ENCODE peak calls at places on chromosomes 12 and 14, in eight cellular contexts. One of them, this sample, is unnamed. For H3K36me3, the result is how much of the 10 kb centered on the place peaks cover.

GRCh38 chr14:62957562-62957961 is 87.7 kb downstream of the KCNH5 start:
- DNase-seq in CD8-positive, alpha-beta T cell: no peak
- DNase-seq in CD4-positive, CD25-positive, alpha-beta regulatory T cell: no peak
- DNase-seq in naive thymus-derived CD4-positive, alpha-beta T cell: no peak
- DNase-seq in GM06990: no peak
- DNase-seq in GM23248: peak
- DNase-seq in H1: no peak
- DNase-seq in WERI-Rb-1: no peak
- DNase-seq in this sample: no peak

GRCh38 chr14:63647696-63648410 is 6.2 kb upstream of the WDR89 start:
- DNase-seq in CD8-positive, alpha-beta T cell: no peak
- DNase-seq in CD4-positive, CD25-positive, alpha-beta regulatory T cell: no peak
- DNase-seq in naive thymus-derived CD4-positive, alpha-beta T cell: no peak
- DNase-seq in GM06990: no peak
- DNase-seq in GM23248: no peak
- DNase-seq in H1: no peak
- DNase-seq in WERI-Rb-1: no peak
- DNase-seq in this sample: no peak

GRCh38 chr14:99752486-99753121 is 40.6 kb upstream of the EML1 start:
- DNase-seq in CD8-positive, alpha-beta T cell: no peak
- DNase-seq in CD4-positive, CD25-positive, alpha-beta regulatory T cell: no peak
- DNase-seq in naive thymus-derived CD4-positive, alpha-beta T cell: no peak
- DNase-seq in GM06990: no peak
- DNase-seq in GM23248: peak
- DNase-seq in H1: no peak
- DNase-seq in WERI-Rb-1: no peak
- DNase-seq in this sample: no peak

GRCh38 chr14:22898302-22898894 is 15.4 kb downstream of the REM2 start:
- DNase-seq in CD8-positive, alpha-beta T cell: no peak
- DNase-seq in CD4-positive, CD25-positive, alpha-beta regulatory T cell: no peak
- DNase-seq in naive thymus-derived CD4-positive, alpha-beta T cell: no peak
- DNase-seq in GM06990: no peak
- DNase-seq in GM23248: peak
- DNase-seq in H1: no peak
- DNase-seq in WERI-Rb-1: no peak
- DNase-seq in this sample: no peak

GRCh38 chr12:94590428-94590827 is 59.9 kb downstream of the TMCC3 start:
- DNase-seq in CD8-positive, alpha-beta T cell: no peak
- DNase-seq in CD4-positive, CD25-positive, alpha-beta regulatory T cell: no peak
- DNase-seq in naive thymus-derived CD4-positive, alpha-beta T cell: no peak
- DNase-seq in GM06990: no peak
- DNase-seq in GM23248: no peak
- DNase-seq in H1: peak
- DNase-seq in WERI-Rb-1: no peak
- DNase-seq in this sample: no peak

GRCh38 chr12:62800707-62801400 is 134.1 kb downstream of the PPM1H start:
- DNase-seq in CD8-positive, alpha-beta T cell: no peak
- DNase-seq in CD4-positive, CD25-positive, alpha-beta regulatory T cell: no peak
- DNase-seq in naive thymus-derived CD4-positive, alpha-beta T cell: no peak
- DNase-seq in GM06990: no peak
- DNase-seq in GM23248: peak
- DNase-seq in H1: no peak
- DNase-seq in WERI-Rb-1: no peak
- DNase-seq in this sample: no peak

GRCh38 chr12:131103614-131104463 is 150.1 kb downstream of the ADGRD1 start:
- DNase-seq in CD8-positive, alpha-beta T cell: no peak
- DNase-seq in CD4-positive, CD25-positive, alpha-beta regulatory T cell: no peak
- DNase-seq in naive thymus-derived CD4-positive, alpha-beta T cell: no peak
- DNase-seq in GM06990: no peak
- DNase-seq in GM23248: no peak
- DNase-seq in H1: no peak
- DNase-seq in WERI-Rb-1: peak
- DNase-seq in this sample: no peak

GRCh38 chr12:25806271-25806670 is 152.2 kb upstream of the RASSF8 start:
- DNase-seq in CD8-positive, alpha-beta T cell: no peak
- DNase-seq in CD4-positive, CD25-positive, alpha-beta regulatory T cell: no peak
- DNase-seq in naive thymus-derived CD4-positive, alpha-beta T cell: no peak
- DNase-seq in GM06990: no peak
- DNase-seq in GM23248: peak
- DNase-seq in H1: no peak
- DNase-seq in WERI-Rb-1: no peak
- DNase-seq in this sample: no peak

GRCh38 chr12:15897433-15897832 is 13.7 kb upstream of the DERA start:
- DNase-seq in CD8-positive, alpha-beta T cell: no peak
- DNase-seq in CD4-positive, CD25-positive, alpha-beta regulatory T cell: no peak
- DNase-seq in naive thymus-derived CD4-positive, alpha-beta T cell: no peak
- DNase-seq in GM06990: no peak
- DNase-seq in GM23248: peak
- DNase-seq in H1: no peak
- DNase-seq in WERI-Rb-1: no peak
- DNase-seq in this sample: no peak
- H3K36me3 ChIP-seq in CD8-positive, alpha-beta T cell: under half
- H3K36me3 ChIP-seq in CD4-positive, CD25-positive, alpha-beta regulatory T cell: half or more
- H3K36me3 ChIP-seq in naive thymus-derived CD4-positive, alpha-beta T cell: under half
- H3K36me3 ChIP-seq in GM06990: under half
- H3K36me3 ChIP-seq in GM23248: half or more
- H3K36me3 ChIP-seq in H1: under half
- H3K36me3 ChIP-seq in WERI-Rb-1: half or more
- H3K36me3 ChIP-seq in this sample: under half

DNA sequence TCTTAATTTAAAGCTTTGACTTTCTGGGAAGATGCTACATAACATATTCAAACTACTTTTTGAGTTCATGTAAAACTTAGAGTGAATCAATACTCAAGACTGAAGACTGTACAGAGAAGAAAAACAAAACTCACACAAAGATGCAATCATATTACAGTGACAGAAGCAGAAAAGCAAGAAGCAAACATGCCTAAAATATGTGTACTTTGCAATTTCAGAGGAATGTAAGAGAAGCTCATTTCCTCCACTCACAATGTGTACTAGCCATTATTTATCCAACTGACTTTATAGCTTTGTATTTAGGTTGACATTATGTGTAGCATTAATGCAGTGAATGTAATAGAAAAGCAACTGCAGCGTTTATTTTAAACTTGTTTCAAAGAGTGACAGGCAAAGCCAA is 88.0 kb upstream of the PAWR start:
- DNase-seq in CD8-positive, alpha-beta T cell: no peak
- DNase-seq in CD4-positive, CD25-positive, alpha-beta regulatory T cell: no peak
- DNase-seq in naive thymus-derived CD4-positive, alpha-beta T cell: no peak
- DNase-seq in GM06990: no peak
- DNase-seq in GM23248: no peak
- DNase-seq in H1: no peak
- DNase-seq in WERI-Rb-1: no peak
- DNase-seq in this sample: no peak
- H3K36me3 ChIP-seq in CD8-positive, alpha-beta T cell: under half
- H3K36me3 ChIP-seq in CD4-positive, CD25-positive, alpha-beta regulatory T cell: half or more
- H3K36me3 ChIP-seq in naive thymus-derived CD4-positive, alpha-beta T cell: under half
- H3K36me3 ChIP-seq in GM06990: under half
- H3K36me3 ChIP-seq in GM23248: half or more
- H3K36me3 ChIP-seq in H1: under half
- H3K36me3 ChIP-seq in WERI-Rb-1: under half
- H3K36me3 ChIP-seq in this sample: under half

GRCh38 chr12:33438025-33438772 is 1.4 kb downstream of the SYT10 start:
- DNase-seq in CD8-positive, alpha-beta T cell: no peak
- DNase-seq in CD4-positive, CD25-positive, alpha-beta regulatory T cell: no peak
- DNase-seq in naive thymus-derived CD4-positive, alpha-beta T cell: no peak
- DNase-seq in GM06990: no peak
- DNase-seq in GM23248: no peak
- DNase-seq in H1: no peak
- DNase-seq in WERI-Rb-1: no peak
- DNase-seq in this sample: no peak
- H3K36me3 ChIP-seq in CD8-positive, alpha-beta T cell: under half
- H3K36me3 ChIP-seq in CD4-positive, CD25-positive, alpha-beta regulatory T cell: under half
- H3K36me3 ChIP-seq in naive thymus-derived CD4-positive, alpha-beta T cell: under half
- H3K36me3 ChIP-seq in GM06990: under half
- H3K36me3 ChIP-seq in GM23248: under half
- H3K36me3 ChIP-seq in H1: under half
- H3K36me3 ChIP-seq in WERI-Rb-1: under half
- H3K36me3 ChIP-seq in this sample: under half

DNA sequence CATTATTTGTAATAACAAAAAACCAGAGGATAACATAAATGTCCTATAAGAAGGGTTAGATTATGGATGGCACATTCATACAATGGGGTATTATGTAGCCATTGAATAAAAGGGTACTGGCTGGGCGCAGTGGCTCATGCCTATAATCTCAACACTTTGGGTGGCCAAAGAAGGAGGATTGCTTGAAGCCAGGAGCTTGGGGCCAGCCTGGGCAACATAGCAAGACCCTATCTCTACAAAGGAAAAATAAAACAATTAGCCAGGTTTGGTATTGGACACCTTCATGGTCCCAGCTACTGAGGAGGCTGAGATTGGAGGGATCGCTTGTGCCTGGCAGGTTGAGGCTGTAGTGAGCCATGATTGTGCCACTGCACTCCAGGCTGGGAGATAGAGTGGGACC is 14.8 kb downstream of the PTPN11 start:
- DNase-seq in CD8-positive, alpha-beta T cell: no peak
- DNase-seq in CD4-positive, CD25-positive, alpha-beta regulatory T cell: no peak
- DNase-seq in naive thymus-derived CD4-positive, alpha-beta T cell: no peak
- DNase-seq in GM06990: no peak
- DNase-seq in GM23248: no peak
- DNase-seq in H1: no peak
- DNase-seq in WERI-Rb-1: no peak
- DNase-seq in this sample: no peak
- H3K36me3 ChIP-seq in CD8-positive, alpha-beta T cell: under half
- H3K36me3 ChIP-seq in CD4-positive, CD25-positive, alpha-beta regulatory T cell: under half
- H3K36me3 ChIP-seq in naive thymus-derived CD4-positive, alpha-beta T cell: under half
- H3K36me3 ChIP-seq in GM06990: under half
- H3K36me3 ChIP-seq in GM23248: under half
- H3K36me3 ChIP-seq in H1: under half
- H3K36me3 ChIP-seq in WERI-Rb-1: under half
- H3K36me3 ChIP-seq in this sample: under half

DNA sequence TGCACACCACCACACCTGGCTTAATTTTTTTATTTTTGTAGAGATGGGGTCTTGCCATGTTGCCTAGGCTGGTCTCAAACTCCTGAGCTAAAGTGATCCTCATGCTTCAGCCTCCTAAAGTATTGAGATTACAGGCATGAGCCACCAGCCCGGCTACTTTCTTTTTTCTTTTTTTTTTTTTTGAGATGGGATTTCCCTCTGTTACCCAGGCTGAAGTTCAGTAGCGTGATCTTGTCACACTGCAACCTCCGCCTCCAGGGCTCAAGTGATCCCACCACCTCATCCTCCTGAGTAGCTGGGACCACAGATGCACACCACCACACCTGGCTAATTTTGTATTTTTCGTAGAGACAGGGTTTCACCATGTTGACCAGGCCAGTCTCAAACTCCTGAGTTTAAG is 51.1 kb downstream of the LIMA1 start:
- DNase-seq in CD8-positive, alpha-beta T cell: no peak
- DNase-seq in CD4-positive, CD25-positive, alpha-beta regulatory T cell: no peak
- DNase-seq in naive thymus-derived CD4-positive, alpha-beta T cell: no peak
- DNase-seq in GM06990: no peak
- DNase-seq in GM23248: no peak
- DNase-seq in H1: no peak
- DNase-seq in WERI-Rb-1: no peak
- DNase-seq in this sample: no peak
- H3K36me3 ChIP-seq in CD8-positive, alpha-beta T cell: under half
- H3K36me3 ChIP-seq in CD4-positive, CD25-positive, alpha-beta regulatory T cell: under half
- H3K36me3 ChIP-seq in naive thymus-derived CD4-positive, alpha-beta T cell: under half
- H3K36me3 ChIP-seq in GM06990: under half
- H3K36me3 ChIP-seq in GM23248: under half
- H3K36me3 ChIP-seq in H1: under half
- H3K36me3 ChIP-seq in WERI-Rb-1: under half
- H3K36me3 ChIP-seq in this sample: under half

GRCh38 chr14:32883189-32883588 is 55.5 kb upstream of the NPAS3 start:
- DNase-seq in CD8-positive, alpha-beta T cell: no peak
- DNase-seq in CD4-positive, CD25-positive, alpha-beta regulatory T cell: no peak
- DNase-seq in naive thymus-derived CD4-positive, alpha-beta T cell: no peak
- DNase-seq in GM06990: no peak
- DNase-seq in GM23248: no peak
- DNase-seq in H1: no peak
- DNase-seq in WERI-Rb-1: no peak
- DNase-seq in this sample: no peak
- H3K36me3 ChIP-seq in CD8-positive, alpha-beta T cell: under half
- H3K36me3 ChIP-seq in CD4-positive, CD25-positive, alpha-beta regulatory T cell: under half
- H3K36me3 ChIP-seq in naive thymus-derived CD4-positive, alpha-beta T cell: under half
- H3K36me3 ChIP-seq in GM06990: under half
- H3K36me3 ChIP-seq in GM23248: under half
- H3K36me3 ChIP-seq in H1: under half
- H3K36me3 ChIP-seq in WERI-Rb-1: under half
- H3K36me3 ChIP-seq in this sample: under half